ENCODE peak calls at places on chromosomes 12 and 14, in seven cellular contexts. M, Z, U, L, E, O and V are unnamed samples.

GRCh38 chr14:105857223-105857815 is 330.9 kb downstream of the TMEM121 start:
- DNase-seq in O (no peak), M (peak; percentile 37), Z (peak; percentile 49), E (peak; percentile 37), U (peak; percentile 71), L (no peak), V (no peak)

GRCh38 chr12:109269428-109269827 is 39.7 kb downstream of the FOXN4 start:
- DNase-seq in Z (no peak), M (no peak), E (no peak), L (no peak), U (no peak), O (no peak), V (no peak)

GRCh38 chr12:117134059-117134458 is 34.8 kb upstream of the TESC start:
- DNase-seq in M (no peak), L (no peak), U (no peak), O (no peak), E (no peak), Z (no peak), V (no peak)

GRCh38 chr12:100913872-100914600 is 119.5 kb downstream of the ANO4 start:
- DNase-seq in E (no peak), L (no peak), M (no peak), Z (no peak), O (peak; percentile 70), U (no peak), V (no peak)

GRCh38 chr12:79725987-79726386 is 35.2 kb upstream of the PAWR start:
- DNase-seq in E (no peak), O (peak; percentile 75), L (no peak), Z (no peak), M (no peak), U (no peak), V (peak; percentile 63)

GRCh38 chr12:60335765-60336164 is 739.9 kb downstream of the SLC16A7 start:
- DNase-seq in O (peak; percentile 52), L (no peak), Z (no peak), U (no peak), M (no peak), E (no peak), V (peak; percentile 34)

GRCh38 chr12:69161835-69162234 is 77.5 kb upstream of the CPSF6 start:
- DNase-seq in L (no peak), M (no peak), U (no peak), O (peak; percentile 9), Z (no peak), E (no peak), V (no peak)

GRCh38 chr12:62738611-62739010 is 196.3 kb downstream of the PPM1H start:
- DNase-seq in O (no peak), U (no peak), L (no peak), Z (no peak), E (no peak), M (no peak), V (no peak)

GRCh38 chr12:19915392-19916192 is 452.7 kb upstream of the PDE3A start:
- DNase-seq in L (no peak), M (no peak), E (no peak), O (peak; percentile 70), Z (no peak), U (no peak), V (no peak)